ENCODE peak calls at places on chromosomes 11 and 22, in eight cellular contexts. Q, V, P, N, W, X, R and E are unnamed samples.

GRCh38 chr11:37952035-37952434 is 1354.0 kb upstream of the RAG2 start:
- DNase-seq in Q (no peak), V (no peak), P (no peak), N (no peak), W (no peak), X (no peak), R (no peak), E (no peak)

GRCh38 chr11:15157181-15157580 is 42.5 kb downstream of the INSC start:
- DNase-seq in Q (no peak), V (peak; percentile 29), P (no peak), N (no peak), W (no peak), X (no peak), R (no peak), E (no peak)

GRCh38 chr22:28106601-28107000 is 187.5 kb upstream of the PITPNB start:
- DNase-seq in Q (no peak), V (no peak), P (no peak), N (no peak), W (no peak), X (no peak), R (no peak), E (no peak)

GRCh38 chr11:109641549-109641948 is 219.6 kb downstream of the C11orf87 start:
- DNase-seq in Q (no peak), V (peak; percentile 10), P (peak; percentile 38), N (no peak), W (peak; percentile 9), X (no peak), R (no peak), E (no peak)

GRCh38 chr22:12601870-12602779 is 2925.9 kb upstream of the OR11H1 start:
- DNase-seq in Q (no peak), V (no peak), P (no peak), N (no peak), W (no peak), X (no peak), R (no peak), E (no peak)

GRCh38 chr11:60918941-60919275 is 5.0 kb downstream of the TMEM109 start:
- DNase-seq in Q (no peak), V (peak; percentile 11), P (no peak), N (no peak), W (peak; percentile 30), X (no peak), R (no peak), E (no peak)

GRCh38 chr11:99739464-99740089 is 718.8 kb downstream of the CNTN5 start:
- DNase-seq in Q (no peak), V (peak; percentile 53), P (peak; percentile 23), N (no peak), W (no peak), X (no peak), R (no peak), E (no peak)

GRCh38 chr22:46370584-46371373 is 35.3 kb downstream of the TRMU start:
- DNase-seq in Q (peak; percentile 40), V (no peak), P (no peak), N (no peak), W (no peak), X (no peak), R (no peak), E (no peak)

GRCh38 chr11:69292221-69292648 is 1.7 kb upstream of the MYEOV start:
- DNase-seq in Q (peak; percentile 61), V (no peak), P (peak; percentile 51), N (no peak), W (no peak), X (no peak), R (peak; percentile 64), E (no peak)

GRCh38 chr11:83537131-83537610 is 251.0 kb upstream of the CCDC90B start:
- DNase-seq in Q (no peak), V (no peak), P (no peak), N (no peak), W (no peak), X (no peak), R (no peak), E (no peak)

GRCh38 chr11:122599434-122599833 is 56.1 kb upstream of the UBASH3B start:
- DNase-seq in Q (no peak), V (no peak), P (no peak), N (no peak), W (no peak), X (no peak), R (no peak), E (no peak)

GRCh38 chr11:6334806-6335205 is 14.5 kb upstream of the CAVIN3 start:
- DNase-seq in Q (no peak), V (no peak), P (no peak), N (no peak), W (no peak), X (no peak), R (no peak), E (no peak)

GRCh38 chr11:67286621-67287333 is 2.3 kb upstream of the ANKRD13D start:
- DNase-seq in Q (peak; percentile 36), V (no peak), P (no peak), N (no peak), W (peak; percentile 37), X (no peak), R (no peak), E (no peak)

GRCh38 chr11:119567667-119568582 is 145.0 kb upstream of the THY1 start:
- DNase-seq in Q (no peak), V (peak; percentile 30), P (no peak), N (peak; percentile 51), W (no peak), X (no peak), R (no peak), E (no peak)

GRCh38 chr11:26947379-26947844 is 46.5 kb upstream of the FIBIN start:
- DNase-seq in Q (no peak), V (peak; percentile 38), P (no peak), N (no peak), W (no peak), X (no peak), R (no peak), E (no peak)

GRCh38 chr11:23497040-23497439 is 636.8 kb upstream of the CCDC179 start:
- DNase-seq in Q (no peak), V (no peak), P (no peak), N (no peak), W (peak; percentile 54), X (no peak), R (no peak), E (no peak)

GRCh38 chr11:134911514-134912180 is 499.6 kb upstream of the B3GAT1 start:
- DNase-seq in Q (no peak), V (no peak), P (no peak), N (no peak), W (no peak), X (no peak), R (no peak), E (no peak)

GRCh38 chr22:28245579-28246224 is 326.6 kb upstream of the PITPNB start:
- DNase-seq in Q (no peak), V (no peak), P (no peak), N (no peak), W (no peak), X (no peak), R (no peak), E (no peak)

GRCh38 chr11:16154715-16155396 is 201.5 kb downstream of the SOX6 start:
- DNase-seq in Q (no peak), V (peak; percentile 77), P (no peak), N (no peak), W (no peak), X (no peak), R (no peak), E (no peak)